ENCODE peak calls at places on chromosomes 16 and 17, in ten cellular contexts. W is CD8-positive, alpha-beta memory T cell; J is mesenchymal stem cell; K is tibial artery; S is lung; Q is prostate gland; C is heart left ventricle; V is H1; M is stomach; P is fibroblast of lung. D is an unnamed sample.

GRCh38 chr17:35448214-35448898 is at the start of gene SLFN13:
- DNase-seq in P (peak; percentile 79), Q (peak; percentile 73), J (peak; percentile 24), V (peak; percentile 73), K (peak; percentile 75), C (peak; percentile 90), S (peak; percentile 79), W (peak; percentile 89), M (peak; percentile 87), D (peak; percentile 84)

GRCh38 chr16:29736112-29736511 is 9.7 kb downstream of the C16orf54 start:
- DNase-seq in C (no peak), V (no peak), M (no peak), Q (no peak), J (no peak), K (no peak), S (no peak), P (no peak), W (no peak), D (no peak)

GRCh38 chr16:59545666-59546065 is 811.5 kb upstream of the GOT2 start:
- DNase-seq in M (no peak), C (no peak), P (peak; percentile 52), W (no peak), J (no peak), V (no peak), Q (no peak), S (no peak), K (no peak), D (no peak)

GRCh38 chr17:72661093-72661944 is 431.2 kb downstream of the SLC39A11 start:
- DNase-seq in Q (peak; percentile 77), J (no peak), K (no peak), P (peak; percentile 51), V (no peak), W (no peak), M (no peak), S (no peak), C (no peak), D (no peak)

GRCh38 chr17:79913896-79914812 is 74.9 kb upstream of the CBX4 start:
- DNase-seq in W (no peak), K (no peak), Q (no peak), P (no peak), M (no peak), C (no peak), V (no peak), J (no peak), S (no peak), D (no peak)

GRCh38 chr16:12425134-12425941 is 378.3 kb downstream of the CPPED1 start:
- DNase-seq in P (no peak), W (no peak), C (no peak), Q (no peak), V (no peak), J (no peak), M (no peak), S (no peak), K (no peak), D (no peak)

GRCh38 chr17:38749222-38750043 is 1.3 kb upstream of the PCGF2 start:
- DNase-seq in S (peak; percentile 87), P (peak; percentile 74), M (peak; percentile 81), K (peak; percentile 92), C (peak; percentile 95), W (no peak), Q (peak; percentile 86), J (peak; percentile 68), V (no peak), D (peak; percentile 92)

GRCh38 chr17:48643697-48644012 is 17.5 kb upstream of the HOXB9 start:
- DNase-seq in M (no peak), C (no peak), P (no peak), J (no peak), S (no peak), Q (no peak), V (no peak), K (no peak), W (no peak), D (no peak)

GRCh38 chr17:42107597-42108576 is 4.6 kb downstream of the DHX58 start:
- DNase-seq in K (no peak), S (peak; percentile 85), W (peak; percentile 92), V (peak; percentile 84), J (peak; percentile 70), Q (peak; percentile 47), M (peak; percentile 86), P (peak; percentile 54), C (peak; percentile 79), D (peak; percentile 64)

GRCh38 chr16:13110124-13110796 is 208.9 kb downstream of the SHISA9 start:
- DNase-seq in Q (no peak), S (no peak), K (peak; percentile 79), W (no peak), M (no peak), J (peak; percentile 71), V (peak; percentile 43), P (peak; percentile 60), C (no peak), D (no peak)

GRCh38 chr17:68909066-68909465 is 46.1 kb downstream of the ABCA8 start:
- DNase-seq in S (peak; percentile 40), Q (peak; percentile 38), V (no peak), P (peak; percentile 96), M (no peak), K (peak; percentile 78), C (peak; percentile 40), J (peak; percentile 98), W (no peak), D (no peak)

DNA sequence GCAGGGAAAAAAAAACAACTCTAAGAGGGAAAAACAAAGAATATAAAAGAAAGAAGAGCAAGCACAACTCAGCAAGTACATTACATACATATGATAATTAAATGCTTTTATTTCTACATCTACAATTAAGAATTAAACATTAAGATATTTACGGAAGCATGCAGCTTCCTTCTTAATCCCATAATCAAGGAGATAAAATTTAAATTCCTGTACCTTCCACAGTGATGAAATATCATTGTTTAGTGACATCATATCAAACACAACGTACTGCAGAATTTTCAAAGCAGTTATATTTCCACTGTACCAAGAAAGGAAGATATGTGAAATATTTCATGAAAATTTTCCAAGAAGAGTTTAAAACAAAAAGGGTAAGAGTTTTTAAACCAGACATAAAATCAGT is 26.0 kb downstream of the KANSL1 start:
- DNase-seq in P (peak; percentile 12), J (no peak), Q (no peak), V (no peak), M (no peak), S (no peak), C (no peak), W (no peak), K (no peak), D (no peak)
- H3K27ac ChIP-seq in P (no peak overlapping the region), J (no peak overlapping the region), Q (no peak overlapping the region), V (no peak overlapping the region), M (no peak overlapping the region), S (no peak overlapping the region), C (no peak overlapping the region), W (no peak overlapping the region), K (no peak overlapping the region), D (no peak overlapping the region)

GRCh38 chr17:3609689-3610088 is 478 bp upstream of the TRPV1 start:
- DNase-seq in M (no peak), C (no peak), J (no peak), V (no peak), S (no peak), P (no peak), Q (no peak), W (no peak), K (no peak), D (no peak)
- H3K36me3 ChIP-seq in M (peaks cover 98% of the 10 kb centered on the region), C (no peaks in the 10 kb centered on the region), J (peaks cover 71% of the 10 kb centered on the region), V (peaks cover 55% of the 10 kb centered on the region), S (peaks cover 32% of the 10 kb centered on the region), P (peaks cover 14% of the 10 kb centered on the region), Q (no peaks in the 10 kb centered on the region), W (peaks cover 10% of the 10 kb centered on the region), K (peaks cover 92% of the 10 kb centered on the region), D (peaks cover 94% of the 10 kb centered on the region)

GRCh38 chr16:11234884-11235702 is 20.9 kb downstream of the SOCS1 start:
- DNase-seq in V (no peak), P (no peak), M (no peak), Q (no peak), C (no peak), J (peak; percentile 66), W (no peak), K (no peak), S (no peak), D (no peak)

GRCh38 chr16:11235703-11235991 is 20.4 kb downstream of the SOCS1 start:
- DNase-seq in J (no peak), Q (no peak), V (no peak), C (no peak), S (no peak), K (no peak), P (no peak), M (peak; percentile 64), W (no peak), D (no peak)

GRCh38 chr16:11238272-11239202 is 17.5 kb downstream of the SOCS1 start:
- DNase-seq in M (no peak), W (no peak), P (no peak), S (no peak), Q (no peak), J (no peak), V (no peak), K (no peak), C (no peak), D (no peak)

GRCh38 chr16:11236855-11237254 is 19.1 kb downstream of the SOCS1 start:
- DNase-seq in P (no peak), J (no peak), S (peak; percentile 61), Q (no peak), W (no peak), V (no peak), M (no peak), K (no peak), C (no peak), D (no peak)

DNA sequence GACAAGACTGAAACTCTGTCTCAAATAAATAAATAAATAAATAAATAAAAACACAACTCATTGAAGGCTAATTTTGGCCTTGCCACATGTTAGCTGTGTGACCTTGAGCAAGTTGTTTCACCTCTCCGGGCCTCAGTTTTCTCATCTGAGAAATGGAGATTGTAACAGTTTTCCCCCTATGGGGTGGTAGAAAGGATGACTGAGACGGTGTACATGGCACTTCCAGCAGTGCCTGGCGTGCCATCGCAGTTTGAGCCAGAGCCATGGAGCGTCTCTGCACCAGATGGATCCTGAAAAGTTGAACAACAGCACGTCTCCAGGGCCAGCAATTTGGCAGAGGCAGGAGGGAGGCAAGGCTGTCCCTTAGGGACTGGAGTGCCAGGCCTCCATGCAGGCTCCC is 19.6 kb downstream of the SOCS1 start:
- DNase-seq in M (no peak), W (no peak), S (no peak), V (no peak), Q (no peak), J (no peak), K (no peak), P (no peak), C (no peak), D (no peak)
- H3K4me1 ChIP-seq in M (peaks cover 8% of the 10 kb centered on the region), W (peaks cover 51% of the 10 kb centered on the region), S (no peaks in the 10 kb centered on the region), V (no peaks in the 10 kb centered on the region), Q (no peaks in the 10 kb centered on the region), J (peaks cover 2% of the 10 kb centered on the region), K (no peaks in the 10 kb centered on the region), P (no peaks in the 10 kb centered on the region), C (peaks cover 6% of the 10 kb centered on the region), D (peaks cover 16% of the 10 kb centered on the region)

DNA sequence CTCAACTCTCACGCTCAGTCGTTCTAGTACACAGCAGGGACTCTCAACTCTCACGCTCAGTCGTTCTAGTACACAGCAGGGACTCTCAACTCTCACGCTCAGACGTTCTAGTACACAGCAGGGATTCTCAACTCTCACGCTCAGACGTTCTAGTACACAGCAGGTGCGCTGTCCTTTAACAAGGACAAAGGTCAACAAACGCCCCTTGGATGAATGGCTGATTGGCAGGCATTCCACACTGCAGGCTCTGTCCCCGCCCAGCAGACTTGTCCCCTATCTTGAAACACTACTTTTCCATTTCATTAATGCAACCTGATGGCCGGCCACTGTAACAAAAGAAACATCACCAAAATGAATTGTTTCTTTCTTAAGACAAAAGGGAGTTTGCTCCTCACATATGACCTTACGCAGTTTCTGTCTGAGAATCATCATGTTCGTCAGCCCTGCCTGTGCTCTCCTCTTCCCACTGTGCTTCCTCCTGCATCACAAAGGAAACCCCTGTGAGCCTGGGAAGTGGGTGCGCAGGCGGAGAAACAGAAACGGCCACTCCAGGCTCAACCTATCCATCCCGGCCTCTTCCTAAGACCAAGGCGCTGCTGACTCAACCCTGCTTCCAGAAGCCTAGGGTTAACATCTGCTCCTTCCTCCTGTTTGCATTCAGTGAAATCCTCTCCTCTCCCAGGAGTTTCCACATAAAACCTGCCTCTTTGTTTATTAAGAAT is 59.8 kb downstream of the ANKRD11 start:
- DNase-seq in Q (no peak), M (no peak), K (no peak), P (peak; percentile 61), V (no peak), S (no peak), W (no peak), C (no peak), J (no peak), D (no peak)
- H3K27ac ChIP-seq in Q (no peak overlapping the region), M (peak overlapping the region; percentile 25), K (no peak overlapping the region), P (peak overlapping the region; percentile 86), V (no peak overlapping the region), S (no peak overlapping the region), W (no peak overlapping the region), C (no peak overlapping the region), J (no peak overlapping the region), D (no peak overlapping the region)